ENCODE peak calls at places on chromosomes 3 and 15, in four cellular contexts. One of them, this sample, is unnamed.

GRCh38 chr15:50884583-50884982 is 23.9 kb upstream of the AP4E1 start:
- DNase-seq in HAP-1: no peak
- DNase-seq in BJ: peak; percentile 54
- DNase-seq in AG04449: no peak
- DNase-seq in this sample: no peak

GRCh38 chr3:4060064-4060463 is 243.1 kb upstream of the SETMAR start:
- DNase-seq in BJ: no peak
- DNase-seq in HAP-1: no peak
- DNase-seq in AG04449: no peak
- DNase-seq in this sample: no peak

GRCh38 chr15:98800437-98801233 is 152.3 kb downstream of the IGF1R start:
- DNase-seq in BJ: peak; percentile 56
- DNase-seq in AG04449: peak; percentile 55
- DNase-seq in HAP-1: peak; percentile 89
- DNase-seq in this sample: peak; percentile 26

GRCh38 chr3:123781571-123782275 is 102.4 kb downstream of the MYLK start:
- DNase-seq in BJ: no peak
- DNase-seq in HAP-1: no peak
- DNase-seq in AG04449: no peak
- DNase-seq in this sample: no peak

GRCh38 chr3:160538906-160539305 is 26.5 kb downstream of the KPNA4 start:
- DNase-seq in AG04449: no peak
- DNase-seq in HAP-1: no peak
- DNase-seq in BJ: no peak
- DNase-seq in this sample: no peak

GRCh38 chr3:172135766-172136729 is 96.7 kb downstream of the FNDC3B start:
- DNase-seq in BJ: peak; percentile 41
- DNase-seq in AG04449: peak; percentile 89
- DNase-seq in HAP-1: peak; percentile 90
- DNase-seq in this sample: no peak

GRCh38 chr3:158079599-158079998 is 26.6 kb downstream of the SHOX2 start:
- DNase-seq in HAP-1: no peak
- DNase-seq in BJ: no peak
- DNase-seq in AG04449: no peak
- DNase-seq in this sample: no peak

GRCh38 chr3:33834117-33834495 is 35.7 kb downstream of the PDCD6IP start:
- DNase-seq in HAP-1: no peak
- DNase-seq in BJ: no peak
- DNase-seq in AG04449: no peak
- DNase-seq in this sample: no peak

GRCh38 chr3:143763568-143764162 is 84.6 kb downstream of the SLC9A9 start:
- DNase-seq in HAP-1: no peak
- DNase-seq in BJ: no peak
- DNase-seq in AG04449: no peak
- DNase-seq in this sample: no peak

GRCh38 chr3:193816656-193817311 is 223.8 kb downstream of the OPA1 start:
- DNase-seq in AG04449: no peak
- DNase-seq in HAP-1: peak; percentile 76
- DNase-seq in BJ: no peak
- DNase-seq in this sample: no peak

GRCh38 chr3:175940881-175941280 is 1081.7 kb downstream of the NAALADL2 start:
- DNase-seq in AG04449: no peak
- DNase-seq in BJ: no peak
- DNase-seq in HAP-1: peak; percentile 19
- DNase-seq in this sample: no peak

GRCh38 chr3:107525101-107525953 is 2.6 kb downstream of the BBX start:
- DNase-seq in AG04449: no peak
- DNase-seq in HAP-1: peak; percentile 33
- DNase-seq in BJ: no peak
- DNase-seq in this sample: no peak

DNA sequence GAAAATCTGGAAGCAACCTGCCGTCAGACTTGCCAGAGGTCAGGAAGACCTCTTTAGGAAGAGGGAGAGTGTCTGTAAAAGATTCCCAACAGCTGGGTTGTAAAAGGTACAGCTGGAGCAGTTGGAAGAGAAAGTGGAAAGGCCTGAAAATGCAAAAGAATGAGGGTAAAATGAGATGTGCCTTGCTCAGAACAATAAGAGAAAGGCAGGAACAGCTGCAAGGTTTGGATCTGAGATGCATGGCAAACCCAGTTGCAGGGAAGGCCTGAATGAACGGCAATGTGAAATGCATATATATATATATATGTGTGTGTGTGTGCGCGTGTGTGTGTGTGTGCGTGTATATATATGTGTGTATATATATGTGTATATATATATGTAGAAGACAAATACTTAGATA is 88.1 kb downstream of the ZIC1 start:
- DNase-seq in HAP-1: no peak
- DNase-seq in AG04449: no peak
- DNase-seq in BJ: no peak
- DNase-seq in this sample: no peak
- H3K4me3 ChIP-seq in HAP-1: no peak overlapping the region
- H3K4me3 ChIP-seq in AG04449: no peak overlapping the region
- H3K4me3 ChIP-seq in BJ: no peak overlapping the region
- H3K4me3 ChIP-seq in this sample: no peak overlapping the region

GRCh38 chr3:136959599-136959998 is 1.8 kb downstream of the IL20RB start:
- DNase-seq in HAP-1: no peak
- DNase-seq in BJ: no peak
- DNase-seq in AG04449: no peak
- DNase-seq in this sample: no peak
- H3K4me3 ChIP-seq in HAP-1: no peak overlapping the region
- H3K4me3 ChIP-seq in BJ: no peak overlapping the region
- H3K4me3 ChIP-seq in AG04449: no peak overlapping the region
- H3K4me3 ChIP-seq in this sample: no peak overlapping the region

DNA sequence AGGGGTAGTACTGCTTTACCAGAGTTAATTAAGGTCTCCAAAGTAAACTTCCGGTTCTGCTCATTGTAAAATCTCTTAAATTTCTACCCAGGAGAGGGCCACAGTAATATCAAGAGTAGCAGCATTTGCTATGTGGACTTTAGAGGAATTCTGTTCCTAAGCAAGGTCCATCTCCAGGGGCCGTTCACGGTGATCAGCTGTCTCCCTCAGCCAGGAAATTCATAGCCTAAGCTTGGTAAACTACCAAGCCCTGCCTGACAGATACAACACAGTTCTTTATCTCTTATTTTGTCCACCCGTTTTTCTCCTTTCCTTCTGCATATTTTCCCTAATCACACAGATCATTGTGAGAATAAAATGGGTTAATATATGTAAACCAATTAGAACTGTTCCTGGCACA is 2.3 kb downstream of the DUT start:
- DNase-seq in HAP-1: no peak
- DNase-seq in BJ: no peak
- DNase-seq in AG04449: no peak
- DNase-seq in this sample: no peak
- H3K4me3 ChIP-seq in HAP-1: peak overlapping the region; percentile 86
- H3K4me3 ChIP-seq in BJ: no peak overlapping the region
- H3K4me3 ChIP-seq in AG04449: no peak overlapping the region
- H3K4me3 ChIP-seq in this sample: peak overlapping the region; percentile 84

GRCh38 chr15:66169625-66170024 is 83.9 kb downstream of the MEGF11 start:
- DNase-seq in AG04449: no peak
- DNase-seq in BJ: no peak
- DNase-seq in HAP-1: no peak
- DNase-seq in this sample: no peak

GRCh38 chr15:66171891-66172290 is 81.7 kb downstream of the MEGF11 start:
- DNase-seq in HAP-1: no peak
- DNase-seq in AG04449: no peak
- DNase-seq in BJ: no peak
- DNase-seq in this sample: no peak

GRCh38 chr15:66170042-66170441 is 83.5 kb downstream of the MEGF11 start:
- DNase-seq in AG04449: no peak
- DNase-seq in BJ: no peak
- DNase-seq in HAP-1: no peak
- DNase-seq in this sample: no peak

GRCh38 chr15:66170716-66171115 is 82.8 kb downstream of the MEGF11 start:
- DNase-seq in BJ: no peak
- DNase-seq in HAP-1: no peak
- DNase-seq in AG04449: no peak
- DNase-seq in this sample: no peak

GRCh38 chr15:66172339-66172980 is 81.1 kb downstream of the MEGF11 start:
- DNase-seq in BJ: no peak
- DNase-seq in AG04449: no peak
- DNase-seq in HAP-1: no peak
- DNase-seq in this sample: no peak
- H3K4me3 ChIP-seq in BJ: no peak overlapping the region
- H3K4me3 ChIP-seq in AG04449: no peak overlapping the region
- H3K4me3 ChIP-seq in HAP-1: no peak overlapping the region
- H3K4me3 ChIP-seq in this sample: no peak overlapping the region

DNA sequence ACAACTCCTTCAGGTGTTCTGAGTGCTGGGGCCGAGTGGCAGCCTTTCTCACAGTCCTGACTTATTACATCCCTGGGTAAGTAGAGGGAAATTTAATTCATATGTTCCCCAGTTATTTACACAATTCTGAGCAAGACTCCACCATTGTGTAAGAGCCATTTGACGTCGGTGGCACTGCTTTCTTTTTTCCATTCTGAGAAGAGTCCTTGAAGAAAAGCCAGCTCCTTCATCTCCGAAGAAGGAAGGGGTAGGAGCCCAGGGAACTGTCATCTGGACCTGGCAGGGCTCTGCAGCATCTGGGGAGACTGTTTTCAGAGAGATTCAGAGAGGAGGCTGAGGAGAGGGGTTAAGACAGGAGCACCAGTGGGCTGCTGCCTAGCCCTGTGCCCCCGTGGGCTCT is 22.6 kb upstream of the MASP1 start:
- DNase-seq in AG04449: no peak
- DNase-seq in BJ: no peak
- DNase-seq in HAP-1: no peak
- DNase-seq in this sample: no peak
- H3K4me3 ChIP-seq in AG04449: no peak overlapping the region
- H3K4me3 ChIP-seq in BJ: no peak overlapping the region
- H3K4me3 ChIP-seq in HAP-1: no peak overlapping the region
- H3K4me3 ChIP-seq in this sample: no peak overlapping the region

GRCh38 chr3:137771401-137772230 is 7.5 kb downstream of the SOX14 start:
- DNase-seq in HAP-1: no peak
- DNase-seq in BJ: no peak
- DNase-seq in AG04449: no peak
- DNase-seq in this sample: no peak
- H3K4me3 ChIP-seq in HAP-1: no peak overlapping the region
- H3K4me3 ChIP-seq in BJ: no peak overlapping the region
- H3K4me3 ChIP-seq in AG04449: no peak overlapping the region
- H3K4me3 ChIP-seq in this sample: no peak overlapping the region

This sample was measured in HFF-Myc.